ENCODE peak calls at places on chromosomes 4 and X, in four cellular contexts. A is mesendoderm, O is tibial artery, S is SJSA1. F is an unnamed sample. For H3K4me1 and H3K36me3, the result is how much of the 10 kb centered on the place peaks cover.

GRCh38 chr4:2962099-2962455 is 1.1 kb downstream of the NOP14 start:
- DNase-seq in S (no peak), A (no peak), O (no peak), F (no peak)

GRCh38 chr4:8641256-8641655 is 48.7 kb downstream of the CPZ start:
- DNase-seq in S (no peak), O (no peak), A (no peak), F (no peak)

GRCh38 chrX:154135458-154136229 is 8.4 kb upstream of the OPN1LW start:
- DNase-seq in O (no peak), A (no peak), S (no peak), F (no peak)

GRCh38 chr4:111214371-111214770 is 591.5 kb upstream of the PITX2 start:
- DNase-seq in S (no peak), A (no peak), O (no peak), F (no peak)

GRCh38 chr4:130486841-130487240 is 1390.9 kb downstream of the C4orf33 start:
- DNase-seq in A (no peak), S (no peak), O (no peak), F (no peak)

GRCh38 chr4:32340591-32340990 is 1620.4 kb downstream of the PCDH7 start:
- DNase-seq in A (no peak), O (no peak), S (no peak), F (no peak)

GRCh38 chr4:89788243-89789072 is 48.5 kb downstream of the SNCA start:
- DNase-seq in O (peak), A (no peak), S (no peak), F (peak)

GRCh38 chr4:32830160-32830559 is 2110.0 kb downstream of the PCDH7 start:
- DNase-seq in A (no peak), O (no peak), S (no peak), F (no peak)

GRCh38 chr4:23782778-23783455 is 106.9 kb downstream of the PPARGC1A start:
- DNase-seq in O (no peak), A (peak), S (no peak), F (no peak)

GRCh38 chrX:150548684-150549083 is 19.7 kb upstream of the MTM1 start:
- DNase-seq in A (no peak), S (peak), O (no peak), F (no peak)

GRCh38 chrX:17527932-17528331 is 152.9 kb downstream of the NHS start:
- DNase-seq in A (no peak), S (no peak), O (no peak), F (no peak)

GRCh38 chrX:45022144-45022543 is 149.2 kb downstream of the KDM6A start:
- DNase-seq in A (peak), S (no peak), O (no peak), F (no peak)

GRCh38 chrX:21373637-21374162 is 518 bp upstream of the CNKSR2 start:
- DNase-seq in O (no peak), A (peak), S (no peak), F (peak)

GRCh38 chr4:94406668-94407437 is 44.9 kb upstream of the PDLIM5 start:
- DNase-seq in O (peak), A (peak), S (peak), F (peak)

GRCh38 chrX:67734111-67734753 is 190.4 kb downstream of the AR start:
- DNase-seq in A (no peak), S (no peak), O (no peak), F (no peak)

GRCh38 chr4:8410641-8411271 is 29.8 kb downstream of the ACOX3 start:
- DNase-seq in S (peak), O (peak), A (peak), F (peak)

GRCh38 chrX:108223606-108224005 is 132.0 kb downstream of the ATG4A start:
- DNase-seq in A (no peak), S (no peak), O (no peak), F (no peak)

GRCh38 chr4:83237591-83237990 is 47.0 kb downstream of the COQ2 start:
- DNase-seq in S (no peak), A (no peak), O (no peak), F (no peak)

GRCh38 chr4:118927976-118928375 is 39.3 kb downstream of the SYNPO2 start:
- DNase-seq in O (peak), A (no peak), S (no peak), F (peak)

GRCh38 chrX:17788956-17789562 is 51.8 kb downstream of the SCML1 start:
- DNase-seq in A (peak), S (no peak), O (no peak), F (no peak)

GRCh38 chr4:78644744-78645330 is 93.3 kb downstream of the ANXA3 start:
- DNase-seq in S (peak), O (peak), A (peak), F (peak)

GRCh38 chr4:78647272-78647671 is 95.7 kb downstream of the ANXA3 start:
- DNase-seq in A (no peak), S (no peak), O (no peak), F (no peak)

GRCh38 chr4:78644063-78644691 is 92.6 kb downstream of the ANXA3 start:
- DNase-seq in A (no peak), O (no peak), S (no peak), F (no peak)

GRCh38 chr4:78645853-78646757 is 94.5 kb downstream of the ANXA3 start:
- DNase-seq in A (no peak), O (peak), S (peak), F (peak)

GRCh38 chr4:78642934-78643333 is 91.4 kb downstream of the ANXA3 start:
- DNase-seq in S (no peak), O (no peak), A (no peak), F (no peak)
- H3K27ac ChIP-seq in S (no peak), O (no peak), A (no peak), F (no peak)

DNA sequence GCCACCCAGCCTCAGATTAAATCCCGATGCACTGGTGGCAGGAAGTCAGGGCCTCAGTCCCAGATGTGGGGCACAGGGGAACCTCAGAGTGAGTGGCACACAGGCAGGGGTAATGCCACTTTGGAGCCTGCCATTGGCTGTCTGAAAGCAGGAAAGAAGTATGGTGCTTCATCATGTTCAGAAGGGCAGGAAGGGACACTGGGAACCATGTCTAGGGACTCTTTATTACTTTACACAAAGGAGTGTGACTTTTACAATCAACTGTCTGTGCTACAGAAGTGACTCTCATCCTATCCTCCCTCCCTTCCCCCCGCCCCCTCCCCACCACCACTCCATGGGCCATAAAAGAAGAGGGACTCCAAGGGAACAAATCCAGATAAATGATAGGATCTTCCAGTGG is 2.3 kb upstream of the TMEM154 start:
- DNase-seq in S (no peak), O (no peak), A (peak), F (no peak)
- H3K4me1 ChIP-seq in S (under half), O (under half), A (under half), F (under half)

DNA sequence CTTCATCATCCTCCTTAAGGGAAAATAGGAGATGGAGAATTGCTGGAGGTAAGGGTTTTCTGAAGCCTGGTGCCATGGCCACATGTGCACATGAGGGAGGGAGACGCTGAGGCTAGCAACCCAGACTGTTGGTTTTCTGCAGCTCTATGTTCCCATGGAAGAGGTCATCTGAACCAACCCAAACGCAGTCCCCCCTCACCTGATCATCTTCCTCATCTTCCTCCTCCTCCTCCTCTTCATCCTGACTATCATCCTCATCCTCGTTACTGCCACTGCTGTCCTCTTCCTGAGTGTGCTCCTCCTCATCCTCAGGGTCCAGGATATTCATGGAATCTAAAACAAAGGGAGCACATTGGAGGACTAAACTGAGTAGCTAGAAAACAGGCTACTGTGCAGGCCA is 124.6 kb downstream of the HUWE1 start:
- DNase-seq in A (no peak), S (no peak), O (no peak), F (no peak)
- H3K36me3 ChIP-seq in A (under half), S (half or more), O (half or more), F (under half)

GRCh38 chrX:129780441-129781105 is 824 bp downstream of the SASH3 start:
- DNase-seq in A (no peak), O (no peak), S (no peak), F (no peak)
- H3K27ac ChIP-seq in A (no peak), O (no peak), S (no peak), F (peak)

DNA sequence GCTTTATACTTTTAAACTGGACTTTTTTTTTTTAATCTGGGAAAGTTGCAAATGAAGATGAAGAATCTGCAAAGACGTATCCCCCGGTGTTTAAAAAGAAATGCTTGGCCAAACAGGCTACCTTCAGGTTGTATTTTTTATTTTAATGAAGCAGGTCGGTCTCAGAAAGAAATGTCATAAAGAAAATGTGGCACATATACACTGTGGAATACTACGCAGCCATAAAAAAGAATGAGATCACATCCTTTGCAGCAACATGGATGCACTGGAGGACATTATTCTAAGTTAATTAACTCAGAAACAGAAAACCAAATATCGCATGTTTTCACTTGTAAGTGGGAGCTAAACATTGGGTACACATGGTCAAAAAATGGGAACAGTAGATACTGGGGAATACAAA is 123.4 kb downstream of the IRF2 start:
- DNase-seq in S (no peak), A (no peak), O (no peak), F (no peak)
- H3K4me1 ChIP-seq in S (under half), A (under half), O (under half), F (under half)

GRCh38 chr4:102665527-102665926 is 95.2 kb downstream of the MANBA start:
- DNase-seq in O (no peak), A (no peak), S (no peak), F (no peak)

GRCh38 chr4:102657206-102657605 is 103.6 kb downstream of the MANBA start:
- DNase-seq in A (no peak), O (no peak), S (no peak), F (no peak)

GRCh38 chr4:102663073-102663472 is 97.7 kb downstream of the MANBA start:
- DNase-seq in A (no peak), O (no peak), S (no peak), F (no peak)
- H3K36me3 ChIP-seq in A (under half), O (under half), S (under half), F (under half)

GRCh38 chr4:138910914-138911336 is 104.7 kb upstream of the NOCT start:
- DNase-seq in O (peak), S (peak), A (peak), F (peak)
- H3K27ac ChIP-seq in O (no peak), S (peak), A (peak), F (peak)